ENCODE peak calls at places on chromosomes 12 and 14, in four cellular contexts. Y, Q, W and P are unnamed samples.

GRCh38 chr12:41532072-41532471 is 344.0 kb downstream of the PDZRN4 start:
- DNase-seq in W (no peak), Q (no peak), Y (no peak), P (no peak)

GRCh38 chr14:20302042-20302761 is 3.5 kb downstream of the TTC5 start:
- DNase-seq in W (no peak), Q (no peak), Y (no peak), P (no peak)

GRCh38 chr14:67241416-67242362 is at the start of gene PALS1:
- DNase-seq in Y (no peak), W (peak; percentile 63), Q (no peak), P (peak; percentile 76)

GRCh38 chr12:131842169-131842568 is 14.0 kb downstream of the MMP17 start:
- DNase-seq in W (no peak), Y (no peak), Q (no peak), P (no peak)

GRCh38 chr12:24226745-24227350 is 277.4 kb upstream of the SOX5 start:
- DNase-seq in Y (no peak), Q (no peak), W (no peak), P (no peak)

GRCh38 chr12:65779946-65780345 is 44.3 kb upstream of the HMGA2 start:
- DNase-seq in Q (no peak), W (no peak), Y (no peak), P (no peak)

GRCh38 chr14:88164906-88165534 is 158.0 kb downstream of the KCNK10 start:
- DNase-seq in W (no peak), Q (no peak), Y (no peak), P (no peak)

GRCh38 chr14:70796551-70796950 is 12.8 kb downstream of the MAP3K9 start:
- DNase-seq in Y (no peak), Q (no peak), W (no peak), P (no peak)

GRCh38 chr14:98168196-98168985 is 1103.6 kb downstream of the BCL11B start:
- DNase-seq in Q (no peak), Y (no peak), W (no peak), P (no peak)

GRCh38 chr12:106794369-106794768 is 19.9 kb downstream of the RIC8B start:
- DNase-seq in W (no peak), Y (no peak), Q (no peak), P (no peak)

GRCh38 chr14:53912121-53912520 is 44.5 kb downstream of the BMP4 start:
- DNase-seq in W (no peak), Q (no peak), Y (no peak), P (no peak)

GRCh38 chr12:57896437-57897201 is 44.7 kb upstream of the ATP23 start:
- DNase-seq in Q (peak; percentile 40), W (no peak), Y (no peak), P (peak; percentile 47)

GRCh38 chr12:57893460-57894353 is 47.2 kb upstream of the CTDSP2 start:
- DNase-seq in W (peak; percentile 80), Q (peak; percentile 57), Y (no peak), P (peak; percentile 62)

GRCh38 chr12:57896139-57896436 is 45.3 kb upstream of the ATP23 start:
- DNase-seq in Q (no peak), W (no peak), Y (no peak), P (no peak)

GRCh38 chr12:57895337-57896138 is 45.8 kb upstream of the ATP23 start:
- DNase-seq in Q (no peak), W (no peak), Y (no peak), P (no peak)

DNA sequence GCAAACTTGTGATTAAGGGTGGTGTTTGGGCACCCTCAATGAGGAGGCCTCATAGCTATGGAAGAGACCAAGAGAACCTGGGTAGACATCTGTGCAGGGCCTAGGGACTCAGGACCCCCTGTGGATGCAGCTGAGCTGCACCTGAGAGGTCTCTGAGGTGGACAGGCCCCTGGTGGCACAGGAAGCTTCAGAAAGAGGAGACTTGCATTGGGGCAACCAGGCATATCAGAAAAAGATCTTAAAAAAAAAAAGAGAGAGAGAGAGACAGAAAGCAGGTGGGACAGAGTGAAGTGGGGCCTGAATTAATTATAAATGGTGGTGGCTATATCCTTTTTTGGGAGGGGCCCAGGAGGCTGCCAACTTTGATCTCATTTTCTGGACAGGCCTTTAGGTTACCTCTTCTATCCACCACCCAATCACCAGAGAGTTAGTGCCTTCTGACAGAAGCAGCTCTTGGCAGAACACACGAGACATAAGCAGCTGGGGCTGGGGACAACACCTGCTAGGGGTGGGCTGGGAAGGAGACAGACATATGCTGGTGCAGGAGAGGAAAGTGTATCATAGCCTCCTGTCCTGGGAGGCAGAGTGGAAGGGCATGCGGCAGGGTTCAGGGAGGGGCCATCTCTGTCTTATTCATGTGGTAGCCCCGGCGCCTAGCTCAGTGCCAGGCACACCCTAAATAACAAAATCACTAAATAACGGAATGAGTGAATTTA is 46.6 kb upstream of the ATP23 start:
- DNase-seq in Q (no peak), W (no peak), Y (no peak), P (no peak)
- H3K27ac ChIP-seq in Q (peak overlapping the region; percentile 99), W (peak overlapping the region; percentile 99), Y (peak overlapping the region; percentile 40), P (peak overlapping the region; percentile 89)

DNA sequence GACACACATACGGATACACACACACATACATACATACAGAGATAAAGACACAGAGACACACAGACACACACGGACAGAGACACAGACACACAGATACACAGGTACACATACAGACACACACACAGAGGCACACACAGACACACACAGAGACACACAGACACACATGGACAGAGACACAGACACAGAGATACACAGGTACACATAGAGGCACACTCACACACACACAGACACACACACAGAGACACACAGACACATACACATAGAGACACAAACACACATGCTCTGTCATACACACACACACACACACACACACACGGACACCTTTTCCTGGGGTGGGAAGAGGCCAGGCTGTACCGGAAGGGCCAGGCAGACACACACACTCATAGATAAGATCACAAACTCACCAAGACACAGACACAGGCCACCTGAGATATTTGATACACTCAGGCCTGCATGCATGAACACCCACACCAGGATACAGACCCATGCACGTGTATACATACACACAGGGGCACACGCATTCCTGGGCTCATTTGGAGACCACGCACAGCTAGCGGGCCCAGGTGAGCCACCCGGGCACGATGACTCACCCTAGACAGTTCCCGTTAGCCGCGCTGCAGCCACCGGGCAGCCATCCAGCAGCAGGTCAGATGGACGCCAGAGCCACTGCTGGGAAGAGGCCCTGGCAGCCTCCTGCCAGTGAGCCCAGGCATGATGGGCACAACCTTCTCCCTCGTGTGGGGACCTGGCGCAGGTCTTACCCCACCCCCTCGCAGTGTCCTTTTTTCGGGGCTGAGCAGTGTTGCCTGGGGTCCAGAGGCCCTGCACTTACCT is 1.8 kb upstream of the AHNAK2 start:
- DNase-seq in Y (no peak), Q (no peak), W (no peak), P (no peak)
- H3K27ac ChIP-seq in Y (no peak overlapping the region), Q (no peak overlapping the region), W (no peak overlapping the region), P (no peak overlapping the region)

DNA sequence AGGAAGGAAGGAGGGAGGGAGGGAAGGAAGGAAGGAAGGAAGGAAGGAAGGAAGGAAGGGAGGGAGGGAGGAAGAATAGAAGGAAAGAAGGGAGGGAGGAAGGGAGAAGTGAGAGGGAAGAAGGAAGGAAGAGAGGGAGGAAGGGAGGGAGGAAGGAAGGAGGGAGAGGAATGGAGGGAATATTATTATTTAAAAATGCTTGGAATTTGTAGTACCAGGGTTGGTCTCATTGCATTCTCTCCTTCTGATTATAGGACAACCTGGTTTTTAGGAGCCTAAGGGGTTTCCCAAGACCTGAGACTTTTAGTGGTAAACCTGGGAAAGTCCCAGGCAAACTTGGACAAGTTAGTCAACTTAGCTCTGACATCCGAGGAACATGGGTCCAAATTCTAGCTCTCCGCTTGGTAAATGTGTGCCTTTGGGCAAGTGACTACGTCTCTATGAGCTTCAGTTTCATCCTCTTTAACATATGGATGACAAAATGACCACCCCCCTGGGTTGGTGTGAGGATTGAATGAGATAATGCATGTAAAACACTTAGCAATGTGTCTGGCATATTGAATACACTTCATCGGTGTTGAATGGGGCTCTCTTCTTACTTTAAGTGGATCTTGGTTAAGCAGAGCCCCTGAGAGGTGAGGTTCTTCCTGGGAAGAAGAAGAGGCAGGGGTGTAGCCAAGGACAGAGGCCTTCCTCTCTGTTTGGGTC is 690.7 kb upstream of the TBX3 start:
- DNase-seq in Y (no peak), W (no peak), Q (no peak), P (no peak)
- H3K27ac ChIP-seq in Y (no peak overlapping the region), W (peak overlapping the region; percentile 91), Q (no peak overlapping the region), P (peak overlapping the region; percentile 63)

DNA sequence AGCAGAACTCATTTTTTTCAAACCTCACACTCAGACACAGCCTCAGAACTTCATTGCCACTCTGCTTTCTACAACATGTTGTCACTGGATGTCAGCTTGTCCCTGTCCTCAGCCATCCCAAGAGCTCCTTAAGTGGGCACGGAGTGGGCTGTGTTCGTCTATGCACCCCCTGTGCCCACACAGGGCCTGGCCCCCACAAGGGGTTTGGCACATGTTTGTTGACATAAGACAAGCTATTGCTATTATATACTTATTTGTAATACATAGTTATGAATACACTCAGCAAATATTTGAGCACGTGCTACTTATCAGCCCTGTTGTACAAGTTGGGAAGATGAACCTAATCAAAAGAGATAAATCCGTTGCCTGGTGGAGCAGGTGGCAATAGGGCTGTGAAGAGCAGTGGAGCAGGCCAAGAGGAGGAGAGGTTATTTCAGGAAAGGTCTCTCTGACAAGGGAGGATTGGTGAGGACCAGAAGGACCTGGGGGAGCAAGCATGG is 4.3 kb upstream of the BDKRB1 start:
- DNase-seq in W (no peak), Y (no peak), Q (no peak), P (no peak)
- H3K27ac ChIP-seq in W (no peak overlapping the region), Y (no peak overlapping the region), Q (no peak overlapping the region), P (no peak overlapping the region)

GRCh38 chr12:26125451-26126339 is 858 bp upstream of the BHLHE41 start:
- DNase-seq in Y (no peak), Q (peak; percentile 69), W (no peak), P (peak; percentile 86)

GRCh38 chr12:26128180-26128579 is 3.3 kb upstream of the BHLHE41 start:
- DNase-seq in Y (no peak), Q (no peak), W (no peak), P (no peak)

GRCh38 chr12:26124491-26125450 is at the start of gene BHLHE41:
- DNase-seq in Y (no peak), W (no peak), Q (peak; percentile 75), P (peak; percentile 52)

GRCh38 chr12:26127404-26127803 is 2.6 kb upstream of the BHLHE41 start:
- DNase-seq in Q (no peak), Y (no peak), W (no peak), P (no peak)

GRCh38 chr12:26126340-26127284 is 1.8 kb upstream of the BHLHE41 start:
- DNase-seq in W (no peak), Y (no peak), Q (peak; percentile 78), P (peak; percentile 87)
- H3K27ac ChIP-seq in W (no peak overlapping the region), Y (no peak overlapping the region), Q (peak overlapping the region; percentile 98), P (peak overlapping the region; percentile 71)

GRCh38 chr12:61137677-61138380 is 1122.4 kb upstream of the USP15 start:
- DNase-seq in Q (no peak), Y (no peak), W (no peak), P (no peak)
- H3K27ac ChIP-seq in Q (no peak overlapping the region), Y (no peak overlapping the region), W (no peak overlapping the region), P (no peak overlapping the region)

DNA sequence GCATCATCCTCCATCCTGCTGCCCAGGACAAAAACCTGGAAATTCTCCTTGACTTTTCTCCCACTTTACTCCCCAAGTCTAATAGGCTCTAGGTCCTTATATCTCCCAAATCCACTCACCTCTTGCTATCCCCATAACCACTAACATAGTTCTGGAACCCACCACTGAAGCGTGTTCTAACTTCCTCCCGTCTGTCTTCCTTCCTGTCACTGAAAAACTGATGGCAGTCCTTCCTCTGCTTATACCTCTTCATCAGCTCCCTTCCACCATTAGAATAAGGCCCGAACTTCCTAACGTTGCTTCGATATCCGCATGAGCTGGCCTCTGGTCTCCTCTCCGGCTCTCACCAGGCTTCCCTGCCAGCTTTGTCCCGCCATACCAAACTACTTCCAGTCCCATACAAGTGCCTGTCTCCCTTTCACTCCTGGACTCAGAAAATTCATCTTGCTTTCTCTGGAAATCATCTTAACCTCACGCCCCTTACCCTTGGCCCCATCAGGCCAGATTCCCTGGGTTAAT is 63.0 kb upstream of the BCL2L14 start:
- DNase-seq in W (no peak), Q (no peak), Y (no peak), P (no peak)
- H3K27ac ChIP-seq in W (no peak overlapping the region), Q (no peak overlapping the region), Y (no peak overlapping the region), P (no peak overlapping the region)